ENCODE peak calls at places on chromosomes 16 and 17, in four cellular contexts. One of them, this sample, is unnamed.

GRCh38 chr17:50837286-50837979 is 2.0 kb downstream of the WFIKKN2 start:
- DNase-seq in PC-9: no peak
- DNase-seq in cardiac muscle cell: no peak
- DNase-seq in AG10803: no peak
- DNase-seq in this sample: no peak

GRCh38 chr17:47895254-47895855 is 681 bp upstream of the SP2 start:
- DNase-seq in PC-9: no peak
- DNase-seq in cardiac muscle cell: no peak
- DNase-seq in AG10803: no peak
- DNase-seq in this sample: peak; percentile 60

GRCh38 chr17:4472281-4472680 is 26.4 kb upstream of the SPNS2 start:
- DNase-seq in PC-9: no peak
- DNase-seq in cardiac muscle cell: no peak
- DNase-seq in AG10803: no peak
- DNase-seq in this sample: no peak

GRCh38 chr17:79907217-79907715 is 68.0 kb upstream of the CBX4 start:
- DNase-seq in PC-9: no peak
- DNase-seq in cardiac muscle cell: no peak
- DNase-seq in AG10803: no peak
- DNase-seq in this sample: no peak

GRCh38 chr16:10619271-10619849 is 39.0 kb upstream of the EMP2 start:
- DNase-seq in PC-9: peak; percentile 50
- DNase-seq in cardiac muscle cell: no peak
- DNase-seq in AG10803: no peak
- DNase-seq in this sample: peak; percentile 66

GRCh38 chr17:50373705-50374104 is 676 bp downstream of the EME1 start:
- DNase-seq in PC-9: no peak
- DNase-seq in cardiac muscle cell: no peak
- DNase-seq in AG10803: no peak
- DNase-seq in this sample: no peak

GRCh38 chr17:41602524-41602923 is 10.0 kb downstream of the KRT16 start:
- DNase-seq in PC-9: no peak
- DNase-seq in cardiac muscle cell: no peak
- DNase-seq in AG10803: no peak
- DNase-seq in this sample: no peak

GRCh38 chr16:54282202-54282922 is 4.2 kb downstream of the IRX3 start:
- DNase-seq in PC-9: no peak
- DNase-seq in cardiac muscle cell: peak; percentile 88
- DNase-seq in AG10803: peak; percentile 23
- DNase-seq in this sample: no peak

GRCh38 chr16:85316321-85316919 is 204.1 kb upstream of the CIBAR2 start:
- DNase-seq in PC-9: peak; percentile 66
- DNase-seq in cardiac muscle cell: peak; percentile 80
- DNase-seq in AG10803: peak; percentile 43
- DNase-seq in this sample: peak; percentile 71

GRCh38 chr16:85613609-85614337 is 651 bp downstream of the GSE1 start:
- DNase-seq in PC-9: peak; percentile 54
- DNase-seq in cardiac muscle cell: peak; percentile 82
- DNase-seq in AG10803: no peak
- DNase-seq in this sample: peak; percentile 42

GRCh38 chr16:57131351-57131970 is 39.1 kb downstream of the CPNE2 start:
- DNase-seq in PC-9: no peak
- DNase-seq in cardiac muscle cell: no peak
- DNase-seq in AG10803: no peak
- DNase-seq in this sample: peak; percentile 85

GRCh38 chr17:67862614-67863217 is 37.4 kb downstream of the BPTF start:
- DNase-seq in PC-9: no peak
- DNase-seq in cardiac muscle cell: no peak
- DNase-seq in AG10803: no peak
- DNase-seq in this sample: no peak

GRCh38 chr16:50699345-50700159 is 6.1 kb downstream of the NOD2 start:
- DNase-seq in PC-9: no peak
- DNase-seq in cardiac muscle cell: no peak
- DNase-seq in AG10803: peak; percentile 65
- DNase-seq in this sample: no peak

GRCh38 chr16:2689968-2690830 is 7.9 kb downstream of the KCTD5 start:
- DNase-seq in PC-9: no peak
- DNase-seq in cardiac muscle cell: no peak
- DNase-seq in AG10803: no peak
- DNase-seq in this sample: no peak

GRCh38 chr17:76452102-76452645 is 778 bp downstream of the UBE2O start:
- DNase-seq in PC-9: no peak
- DNase-seq in cardiac muscle cell: no peak
- DNase-seq in AG10803: no peak
- DNase-seq in this sample: no peak

GRCh38 chr16:87006789-87007745 is 310.1 kb downstream of the C16orf95 start:
- DNase-seq in PC-9: no peak
- DNase-seq in cardiac muscle cell: no peak
- DNase-seq in AG10803: no peak
- DNase-seq in this sample: no peak

GRCh38 chr17:34465756-34466155 is 102.7 kb upstream of the CCL1 start:
- DNase-seq in PC-9: no peak
- DNase-seq in cardiac muscle cell: no peak
- DNase-seq in AG10803: no peak
- DNase-seq in this sample: no peak

GRCh38 chr16:88569614-88569984 is 604 bp upstream of the ZC3H18 start:
- DNase-seq in PC-9: no peak
- DNase-seq in cardiac muscle cell: no peak
- DNase-seq in AG10803: no peak
- DNase-seq in this sample: no peak

GRCh38 chr17:21081967-21082366 is 39.2 kb upstream of the USP22 start:
- DNase-seq in PC-9: no peak
- DNase-seq in cardiac muscle cell: no peak
- DNase-seq in AG10803: no peak
- DNase-seq in this sample: no peak

GRCh38 chr17:80920406-80920805 is 71.2 kb upstream of the CHMP6 start:
- DNase-seq in PC-9: no peak
- DNase-seq in cardiac muscle cell: no peak
- DNase-seq in AG10803: no peak
- DNase-seq in this sample: peak; percentile 67

GRCh38 chr17:9401434-9401833 is 174.2 kb downstream of the STX8 start:
- DNase-seq in PC-9: peak; percentile 18
- DNase-seq in cardiac muscle cell: peak; percentile 71
- DNase-seq in AG10803: peak; percentile 69
- DNase-seq in this sample: no peak

GRCh38 chr16:88951989-88952388 is 25.0 kb downstream of the CBFA2T3 start:
- DNase-seq in PC-9: no peak
- DNase-seq in cardiac muscle cell: peak; percentile 24
- DNase-seq in AG10803: no peak
- DNase-seq in this sample: no peak

GRCh38 chr16:1054660-1055556 is 17.6 kb upstream of the SSTR5 start:
- DNase-seq in PC-9: peak; percentile 69
- DNase-seq in cardiac muscle cell: peak; percentile 86
- DNase-seq in AG10803: peak; percentile 37
- DNase-seq in this sample: peak; percentile 83

GRCh38 chr17:47884905-47885735 is 10.9 kb upstream of the SP2 start:
- DNase-seq in PC-9: peak; percentile 76
- DNase-seq in cardiac muscle cell: no peak
- DNase-seq in AG10803: no peak
- DNase-seq in this sample: no peak

GRCh38 chr17:58913971-58914769 is 158.5 kb downstream of the PPM1E start:
- DNase-seq in PC-9: no peak
- DNase-seq in cardiac muscle cell: no peak
- DNase-seq in AG10803: peak; percentile 63
- DNase-seq in this sample: no peak

GRCh38 chr17:27621557-27621956 is 9.4 kb upstream of the LGALS9 start:
- DNase-seq in PC-9: no peak
- DNase-seq in cardiac muscle cell: no peak
- DNase-seq in AG10803: no peak
- DNase-seq in this sample: peak; percentile 66

GRCh38 chr17:62702746-62703268 is 75.3 kb downstream of the MRC2 start:
- DNase-seq in PC-9: no peak
- DNase-seq in cardiac muscle cell: no peak
- DNase-seq in AG10803: no peak
- DNase-seq in this sample: no peak

GRCh38 chr16:19196871-19197270 is 28.8 kb downstream of the SYT17 start:
- DNase-seq in PC-9: no peak
- DNase-seq in cardiac muscle cell: no peak
- DNase-seq in AG10803: no peak
- DNase-seq in this sample: peak; percentile 23

GRCh38 chr16:12539185-12539929 is 264.3 kb downstream of the CPPED1 start:
- DNase-seq in PC-9: no peak
- DNase-seq in cardiac muscle cell: no peak
- DNase-seq in AG10803: peak; percentile 86
- DNase-seq in this sample: no peak

GRCh38 chr17:28492352-28493310 is 13.5 kb upstream of the FOXN1 start:
- DNase-seq in PC-9: no peak
- DNase-seq in cardiac muscle cell: no peak
- DNase-seq in AG10803: no peak
- DNase-seq in this sample: no peak

GRCh38 chr17:55845385-55845784 is 94.5 kb downstream of the PCTP start:
- DNase-seq in PC-9: no peak
- DNase-seq in cardiac muscle cell: peak; percentile 79
- DNase-seq in AG10803: peak; percentile 31
- DNase-seq in this sample: peak; percentile 45

GRCh38 chr17:47906443-47906842 is 10.4 kb downstream of the SP2 start:
- DNase-seq in PC-9: no peak
- DNase-seq in cardiac muscle cell: no peak
- DNase-seq in AG10803: no peak
- DNase-seq in this sample: no peak

GRCh38 chr16:83781-84615 is 6.0 kb downstream of the MPG start:
- DNase-seq in PC-9: peak; percentile 54
- DNase-seq in cardiac muscle cell: no peak
- DNase-seq in AG10803: no peak
- DNase-seq in this sample: no peak

GRCh38 chr16:15948532-15949209 is 745 bp upstream of the ABCC1 start:
- DNase-seq in PC-9: no peak
- DNase-seq in cardiac muscle cell: no peak
- DNase-seq in AG10803: no peak
- DNase-seq in this sample: no peak

GRCh38 chr17:77279448-77280303 is 138.9 kb downstream of the SEC14L1 start:
- DNase-seq in PC-9: peak; percentile 78
- DNase-seq in cardiac muscle cell: peak; percentile 62
- DNase-seq in AG10803: peak; percentile 28
- DNase-seq in this sample: no peak

GRCh38 chr16:51535591-51535990 is 384.5 kb upstream of the SALL1 start:
- DNase-seq in PC-9: no peak
- DNase-seq in cardiac muscle cell: no peak
- DNase-seq in AG10803: no peak
- DNase-seq in this sample: no peak

This sample was measured in head of caudate nucleus.